ENCODE peak calls at places on chromosomes 4 and X, in seven cellular contexts. One of them, this sample, is unnamed.

GRCh38 chr4:57442834-57443291 is 332.7 kb upstream of the IGFBP7 start:
- DNase-seq in HTR-8/SVneo: peak
- DNase-seq in activated CD4-positive, alpha-beta T cell treated with anti-CD3 and anti-CD28 coated beads, Interleukin-2, amount 10 ng/mL, durations not matched to agents 7 days and 5 days: no peak
- DNase-seq in ELR: peak
- DNase-seq in kidney glomerular epithelial cell: peak
- DNase-seq in sigmoid colon: no peak
- DNase-seq in iris pigment epithelial cell: peak
- DNase-seq in this sample: peak

GRCh38 chr4:108622828-108623227 is 2.5 kb downstream of the RPL34 start:
- DNase-seq in HTR-8/SVneo: no peak
- DNase-seq in activated CD4-positive, alpha-beta T cell treated with anti-CD3 and anti-CD28 coated beads, Interleukin-2, amount 10 ng/mL, durations not matched to agents 7 days and 5 days: no peak
- DNase-seq in iris pigment epithelial cell: no peak
- DNase-seq in ELR: no peak
- DNase-seq in kidney glomerular epithelial cell: no peak
- DNase-seq in sigmoid colon: no peak
- DNase-seq in this sample: no peak

GRCh38 chrX:12721042-12721441 is 70.2 kb upstream of the PRPS2 start:
- DNase-seq in activated CD4-positive, alpha-beta T cell treated with anti-CD3 and anti-CD28 coated beads, Interleukin-2, amount 10 ng/mL, durations not matched to agents 7 days and 5 days: no peak
- DNase-seq in ELR: no peak
- DNase-seq in kidney glomerular epithelial cell: no peak
- DNase-seq in sigmoid colon: no peak
- DNase-seq in iris pigment epithelial cell: no peak
- DNase-seq in HTR-8/SVneo: no peak
- DNase-seq in this sample: peak

GRCh38 chr4:181272427-181272826 is 970.8 kb upstream of the TENM3 start:
- DNase-seq in iris pigment epithelial cell: no peak
- DNase-seq in kidney glomerular epithelial cell: no peak
- DNase-seq in sigmoid colon: no peak
- DNase-seq in activated CD4-positive, alpha-beta T cell treated with anti-CD3 and anti-CD28 coated beads, Interleukin-2, amount 10 ng/mL, durations not matched to agents 7 days and 5 days: no peak
- DNase-seq in ELR: no peak
- DNase-seq in HTR-8/SVneo: no peak
- DNase-seq in this sample: peak

GRCh38 chr4:47478799-47479198 is 6.3 kb upstream of the ATP10D start:
- DNase-seq in sigmoid colon: no peak
- DNase-seq in activated CD4-positive, alpha-beta T cell treated with anti-CD3 and anti-CD28 coated beads, Interleukin-2, amount 10 ng/mL, durations not matched to agents 7 days and 5 days: no peak
- DNase-seq in kidney glomerular epithelial cell: no peak
- DNase-seq in ELR: no peak
- DNase-seq in HTR-8/SVneo: no peak
- DNase-seq in iris pigment epithelial cell: no peak
- DNase-seq in this sample: no peak

GRCh38 chrX:65588795-65589194 is 54.2 kb upstream of the LAS1L start:
- DNase-seq in iris pigment epithelial cell: no peak
- DNase-seq in sigmoid colon: no peak
- DNase-seq in ELR: no peak
- DNase-seq in activated CD4-positive, alpha-beta T cell treated with anti-CD3 and anti-CD28 coated beads, Interleukin-2, amount 10 ng/mL, durations not matched to agents 7 days and 5 days: no peak
- DNase-seq in kidney glomerular epithelial cell: no peak
- DNase-seq in HTR-8/SVneo: no peak
- DNase-seq in this sample: no peak

GRCh38 chrX:154748712-154749339 is 2.1 kb downstream of the GAB3 start:
- DNase-seq in kidney glomerular epithelial cell: no peak
- DNase-seq in ELR: peak
- DNase-seq in HTR-8/SVneo: no peak
- DNase-seq in activated CD4-positive, alpha-beta T cell treated with anti-CD3 and anti-CD28 coated beads, Interleukin-2, amount 10 ng/mL, durations not matched to agents 7 days and 5 days: peak
- DNase-seq in sigmoid colon: peak
- DNase-seq in iris pigment epithelial cell: peak
- DNase-seq in this sample: peak

GRCh38 chrX:15336023-15336413 is 695 bp upstream of the PIGA start:
- DNase-seq in iris pigment epithelial cell: peak
- DNase-seq in activated CD4-positive, alpha-beta T cell treated with anti-CD3 and anti-CD28 coated beads, Interleukin-2, amount 10 ng/mL, durations not matched to agents 7 days and 5 days: peak
- DNase-seq in ELR: peak
- DNase-seq in sigmoid colon: no peak
- DNase-seq in kidney glomerular epithelial cell: peak
- DNase-seq in HTR-8/SVneo: no peak
- DNase-seq in this sample: peak

GRCh38 chrX:40189018-40189417 is 91.3 kb upstream of the BCOR start:
- DNase-seq in HTR-8/SVneo: no peak
- DNase-seq in activated CD4-positive, alpha-beta T cell treated with anti-CD3 and anti-CD28 coated beads, Interleukin-2, amount 10 ng/mL, durations not matched to agents 7 days and 5 days: no peak
- DNase-seq in iris pigment epithelial cell: no peak
- DNase-seq in ELR: peak
- DNase-seq in kidney glomerular epithelial cell: no peak
- DNase-seq in sigmoid colon: no peak
- DNase-seq in this sample: no peak

GRCh38 chr4:134126955-134127354 is 74.6 kb downstream of the PABPC4L start:
- DNase-seq in HTR-8/SVneo: no peak
- DNase-seq in activated CD4-positive, alpha-beta T cell treated with anti-CD3 and anti-CD28 coated beads, Interleukin-2, amount 10 ng/mL, durations not matched to agents 7 days and 5 days: no peak
- DNase-seq in kidney glomerular epithelial cell: no peak
- DNase-seq in ELR: no peak
- DNase-seq in sigmoid colon: no peak
- DNase-seq in iris pigment epithelial cell: no peak
- DNase-seq in this sample: no peak

GRCh38 chr4:39319678-39320077 is 46.5 kb downstream of the RFC1 start:
- DNase-seq in sigmoid colon: no peak
- DNase-seq in ELR: peak
- DNase-seq in activated CD4-positive, alpha-beta T cell treated with anti-CD3 and anti-CD28 coated beads, Interleukin-2, amount 10 ng/mL, durations not matched to agents 7 days and 5 days: no peak
- DNase-seq in kidney glomerular epithelial cell: peak
- DNase-seq in iris pigment epithelial cell: peak
- DNase-seq in HTR-8/SVneo: peak
- DNase-seq in this sample: peak

GRCh38 chr4:185203380-185204237 is at the start of gene CFAP97:
- DNase-seq in iris pigment epithelial cell: peak
- DNase-seq in ELR: peak
- DNase-seq in HTR-8/SVneo: peak
- DNase-seq in kidney glomerular epithelial cell: peak
- DNase-seq in activated CD4-positive, alpha-beta T cell treated with anti-CD3 and anti-CD28 coated beads, Interleukin-2, amount 10 ng/mL, durations not matched to agents 7 days and 5 days: peak
- DNase-seq in sigmoid colon: peak
- DNase-seq in this sample: peak

GRCh38 chr4:74056114-74056857 is 17.8 kb upstream of the CXCL3 start:
- DNase-seq in kidney glomerular epithelial cell: no peak
- DNase-seq in activated CD4-positive, alpha-beta T cell treated with anti-CD3 and anti-CD28 coated beads, Interleukin-2, amount 10 ng/mL, durations not matched to agents 7 days and 5 days: no peak
- DNase-seq in iris pigment epithelial cell: peak
- DNase-seq in sigmoid colon: no peak
- DNase-seq in HTR-8/SVneo: no peak
- DNase-seq in ELR: peak
- DNase-seq in this sample: peak

GRCh38 chrX:141969706-141970105 is 66.0 kb downstream of the MAGEC1 start:
- DNase-seq in HTR-8/SVneo: no peak
- DNase-seq in iris pigment epithelial cell: no peak
- DNase-seq in sigmoid colon: no peak
- DNase-seq in kidney glomerular epithelial cell: no peak
- DNase-seq in ELR: no peak
- DNase-seq in activated CD4-positive, alpha-beta T cell treated with anti-CD3 and anti-CD28 coated beads, Interleukin-2, amount 10 ng/mL, durations not matched to agents 7 days and 5 days: no peak
- DNase-seq in this sample: no peak

GRCh38 chrX:147978931-147979330 is 2.2 kb upstream of the FMR1NB start:
- DNase-seq in activated CD4-positive, alpha-beta T cell treated with anti-CD3 and anti-CD28 coated beads, Interleukin-2, amount 10 ng/mL, durations not matched to agents 7 days and 5 days: no peak
- DNase-seq in kidney glomerular epithelial cell: no peak
- DNase-seq in HTR-8/SVneo: peak
- DNase-seq in ELR: no peak
- DNase-seq in iris pigment epithelial cell: no peak
- DNase-seq in sigmoid colon: no peak
- DNase-seq in this sample: peak

GRCh38 chr4:8303485-8304281 is 34.1 kb downstream of the HTRA3 start:
- DNase-seq in HTR-8/SVneo: peak
- DNase-seq in iris pigment epithelial cell: peak
- DNase-seq in activated CD4-positive, alpha-beta T cell treated with anti-CD3 and anti-CD28 coated beads, Interleukin-2, amount 10 ng/mL, durations not matched to agents 7 days and 5 days: no peak
- DNase-seq in ELR: peak
- DNase-seq in kidney glomerular epithelial cell: peak
- DNase-seq in sigmoid colon: peak
- DNase-seq in this sample: peak

GRCh38 chr4:75718529-75718928 is 5.8 kb upstream of the USO1 start:
- DNase-seq in HTR-8/SVneo: no peak
- DNase-seq in ELR: peak
- DNase-seq in sigmoid colon: no peak
- DNase-seq in iris pigment epithelial cell: peak
- DNase-seq in kidney glomerular epithelial cell: peak
- DNase-seq in activated CD4-positive, alpha-beta T cell treated with anti-CD3 and anti-CD28 coated beads, Interleukin-2, amount 10 ng/mL, durations not matched to agents 7 days and 5 days: no peak
- DNase-seq in this sample: no peak

GRCh38 chrX:153909024-153909979 is 4.8 kb downstream of the AVPR2 start:
- DNase-seq in ELR: no peak
- DNase-seq in sigmoid colon: peak
- DNase-seq in iris pigment epithelial cell: no peak
- DNase-seq in kidney glomerular epithelial cell: no peak
- DNase-seq in HTR-8/SVneo: no peak
- DNase-seq in activated CD4-positive, alpha-beta T cell treated with anti-CD3 and anti-CD28 coated beads, Interleukin-2, amount 10 ng/mL, durations not matched to agents 7 days and 5 days: no peak
- DNase-seq in this sample: no peak

GRCh38 chrX:12956704-12957541 is 18.0 kb upstream of the TMSB4X start:
- DNase-seq in kidney glomerular epithelial cell: peak
- DNase-seq in ELR: peak
- DNase-seq in iris pigment epithelial cell: peak
- DNase-seq in activated CD4-positive, alpha-beta T cell treated with anti-CD3 and anti-CD28 coated beads, Interleukin-2, amount 10 ng/mL, durations not matched to agents 7 days and 5 days: peak
- DNase-seq in HTR-8/SVneo: peak
- DNase-seq in sigmoid colon: no peak
- DNase-seq in this sample: peak

GRCh38 chr4:175252642-175253041 is 334.5 kb downstream of the ADAM29 start:
- DNase-seq in HTR-8/SVneo: no peak
- DNase-seq in activated CD4-positive, alpha-beta T cell treated with anti-CD3 and anti-CD28 coated beads, Interleukin-2, amount 10 ng/mL, durations not matched to agents 7 days and 5 days: no peak
- DNase-seq in kidney glomerular epithelial cell: no peak
- DNase-seq in sigmoid colon: no peak
- DNase-seq in iris pigment epithelial cell: no peak
- DNase-seq in ELR: no peak
- DNase-seq in this sample: no peak

GRCh38 chr4:75345436-75345835 is 168.8 kb downstream of the RCHY1 start:
- DNase-seq in activated CD4-positive, alpha-beta T cell treated with anti-CD3 and anti-CD28 coated beads, Interleukin-2, amount 10 ng/mL, durations not matched to agents 7 days and 5 days: no peak
- DNase-seq in ELR: no peak
- DNase-seq in sigmoid colon: no peak
- DNase-seq in kidney glomerular epithelial cell: no peak
- DNase-seq in iris pigment epithelial cell: peak
- DNase-seq in HTR-8/SVneo: no peak
- DNase-seq in this sample: peak

GRCh38 chrX:19870710-19871490 is 16.5 kb downstream of the SH3KBP1 start:
- DNase-seq in sigmoid colon: no peak
- DNase-seq in kidney glomerular epithelial cell: no peak
- DNase-seq in iris pigment epithelial cell: no peak
- DNase-seq in activated CD4-positive, alpha-beta T cell treated with anti-CD3 and anti-CD28 coated beads, Interleukin-2, amount 10 ng/mL, durations not matched to agents 7 days and 5 days: no peak
- DNase-seq in ELR: no peak
- DNase-seq in HTR-8/SVneo: no peak
- DNase-seq in this sample: no peak

GRCh38 chr4:156103306-156103705 is 149.6 kb upstream of the CTSO start:
- DNase-seq in iris pigment epithelial cell: peak
- DNase-seq in ELR: no peak
- DNase-seq in sigmoid colon: no peak
- DNase-seq in kidney glomerular epithelial cell: no peak
- DNase-seq in activated CD4-positive, alpha-beta T cell treated with anti-CD3 and anti-CD28 coated beads, Interleukin-2, amount 10 ng/mL, durations not matched to agents 7 days and 5 days: no peak
- DNase-seq in HTR-8/SVneo: no peak
- DNase-seq in this sample: no peak

GRCh38 chr4:185932491-185932890 is 120.5 kb upstream of the SORBS2 start:
- DNase-seq in sigmoid colon: no peak
- DNase-seq in HTR-8/SVneo: no peak
- DNase-seq in ELR: no peak
- DNase-seq in activated CD4-positive, alpha-beta T cell treated with anti-CD3 and anti-CD28 coated beads, Interleukin-2, amount 10 ng/mL, durations not matched to agents 7 days and 5 days: no peak
- DNase-seq in iris pigment epithelial cell: peak
- DNase-seq in kidney glomerular epithelial cell: no peak
- DNase-seq in this sample: peak

GRCh38 chr4:97317691-97318090 is 825.6 kb downstream of the STPG2 start:
- DNase-seq in HTR-8/SVneo: no peak
- DNase-seq in iris pigment epithelial cell: no peak
- DNase-seq in sigmoid colon: no peak
- DNase-seq in ELR: no peak
- DNase-seq in activated CD4-positive, alpha-beta T cell treated with anti-CD3 and anti-CD28 coated beads, Interleukin-2, amount 10 ng/mL, durations not matched to agents 7 days and 5 days: no peak
- DNase-seq in kidney glomerular epithelial cell: no peak
- DNase-seq in this sample: no peak

GRCh38 chr4:85168456-85168855 is 202.0 kb upstream of the WDFY3 start:
- DNase-seq in kidney glomerular epithelial cell: no peak
- DNase-seq in sigmoid colon: no peak
- DNase-seq in activated CD4-positive, alpha-beta T cell treated with anti-CD3 and anti-CD28 coated beads, Interleukin-2, amount 10 ng/mL, durations not matched to agents 7 days and 5 days: no peak
- DNase-seq in HTR-8/SVneo: no peak
- DNase-seq in ELR: no peak
- DNase-seq in iris pigment epithelial cell: no peak
- DNase-seq in this sample: no peak

GRCh38 chr4:185238261-185238681 is 28.9 kb downstream of the SNX25 start:
- DNase-seq in activated CD4-positive, alpha-beta T cell treated with anti-CD3 and anti-CD28 coated beads, Interleukin-2, amount 10 ng/mL, durations not matched to agents 7 days and 5 days: no peak
- DNase-seq in HTR-8/SVneo: no peak
- DNase-seq in ELR: peak
- DNase-seq in sigmoid colon: no peak
- DNase-seq in iris pigment epithelial cell: peak
- DNase-seq in kidney glomerular epithelial cell: no peak
- DNase-seq in this sample: peak